ENCODE peak calls at places on chromosomes 16 and 17, in five cellular contexts. L is Caco-2; A is nephron progenitor cell; K is effector memory CD4-positive, alpha-beta T cell; Q is stimulated activated CD4-positive, alpha-beta T cell treated with anti-CD3 and anti-CD28 coated beads, TNF-alpha, amount 100 ng/mL, for 48 hours. J is an unnamed sample.

GRCh38 chr16:89607453-89607852 is 6.0 kb upstream of the DPEP1 start:
- DNase-seq in K (no peak), L (no peak), Q (no peak), A (no peak), J (no peak)

GRCh38 chr17:50258647-50259483 is 15.4 kb upstream of the TMEM92 start:
- DNase-seq in L (no peak), A (no peak), K (no peak), Q (no peak), J (no peak)

GRCh38 chr17:66441012-66441703 is 138.7 kb downstream of the PRKCA start:
- DNase-seq in K (no peak), L (no peak), A (no peak), Q (no peak), J (no peak)

GRCh38 chr16:88533945-88534641 is 36.1 kb upstream of the ZC3H18 start:
- DNase-seq in L (no peak), A (peak), Q (peak), K (peak), J (peak)

GRCh38 chr17:40325156-40326013 is 16.4 kb downstream of the RARA start:
- DNase-seq in A (no peak), L (no peak), Q (no peak), K (no peak), J (peak)

GRCh38 chr17:17229416-17230098 is 7.4 kb downstream of the FLCN start:
- DNase-seq in L (no peak), A (no peak), K (no peak), Q (no peak), J (no peak)

GRCh38 chr16:69405757-69406156 is 18.7 kb upstream of the CYB5B start:
- DNase-seq in K (no peak), A (no peak), L (no peak), Q (no peak), J (no peak)

GRCh38 chr17:362721-363120 is 10.1 kb upstream of the RPH3AL start:
- DNase-seq in A (no peak), L (no peak), K (no peak), Q (no peak), J (no peak)

GRCh38 chr17:83065660-83066542 is 13.5 kb upstream of the METRNL start:
- DNase-seq in K (no peak), L (no peak), Q (no peak), A (no peak), J (peak)

GRCh38 chr16:21083729-21084268 is 66.8 kb downstream of the DNAH3 start:
- DNase-seq in Q (peak), L (peak), K (peak), A (peak), J (peak)

GRCh38 chr16:70482624-70483023 is 28.2 kb downstream of the FCSK start:
- DNase-seq in K (no peak), Q (no peak), L (no peak), A (no peak), J (no peak)

GRCh38 chr16:58814348-58814801 is 80.3 kb upstream of the GOT2 start:
- DNase-seq in L (peak), K (no peak), A (peak), Q (peak), J (peak)

GRCh38 chr17:65055708-65056638 is 567 bp downstream of the GNA13 start:
- DNase-seq in A (peak), K (peak), L (peak), Q (peak), J (peak)

GRCh38 chr16:81473561-81473960 is 29.0 kb downstream of the CMIP start:
- DNase-seq in K (no peak), L (no peak), Q (no peak), A (no peak), J (peak)

GRCh38 chr17:77602062-77602746 is 356.3 kb upstream of the TNRC6C start:
- DNase-seq in K (no peak), A (no peak), L (no peak), Q (no peak), J (peak)

GRCh38 chr16:80231888-80232287 is 308.9 kb upstream of the DYNLRB2 start:
- DNase-seq in L (no peak), K (no peak), A (no peak), Q (peak), J (no peak)

GRCh38 chr17:35569405-35569804 is 8.8 kb upstream of the SLFN14 start:
- DNase-seq in A (no peak), L (no peak), K (no peak), Q (no peak), J (no peak)

GRCh38 chr17:27419156-27419555 is 37.1 kb upstream of the KSR1 start:
- DNase-seq in A (no peak), L (no peak), Q (no peak), K (no peak), J (no peak)

GRCh38 chr16:75248142-75248535 is 3.3 kb downstream of the BCAR1 start:
- DNase-seq in K (no peak), Q (no peak), L (no peak), A (no peak), J (peak)

GRCh38 chr16:49588061-49588460 is 214.5 kb downstream of the C16orf78 start:
- DNase-seq in A (no peak), Q (no peak), K (no peak), L (no peak), J (no peak)

GRCh38 chr17:41973457-41973856 is 6.9 kb downstream of the CNP start:
- DNase-seq in K (no peak), L (no peak), Q (no peak), A (no peak), J (no peak)

GRCh38 chr17:73455050-73455687 is 143.4 kb upstream of the CDC42EP4 start:
- DNase-seq in A (no peak), K (no peak), Q (no peak), L (no peak), J (no peak)

GRCh38 chr17:82052638-82053059 is 951 bp downstream of the GPS1 start:
- DNase-seq in K (no peak), A (no peak), Q (no peak), L (no peak), J (no peak)

GRCh38 chr17:80599546-80600305 is 55.1 kb downstream of the RPTOR start:
- DNase-seq in L (peak), Q (no peak), A (no peak), K (no peak), J (no peak)

GRCh38 chr17:72890711-72891110 is 201.8 kb downstream of the SLC39A11 start:
- DNase-seq in K (no peak), A (no peak), Q (no peak), L (no peak), J (no peak)

GRCh38 chr17:65345261-65346060 is 208.3 kb downstream of the RGS9 start:
- DNase-seq in L (no peak), Q (no peak), K (no peak), A (no peak), J (no peak)

GRCh38 chr17:77074681-77075080 is 66.1 kb upstream of the SEC14L1 start:
- DNase-seq in Q (no peak), K (no peak), A (no peak), L (no peak), J (no peak)

GRCh38 chr16:54164789-54165173 is 121.8 kb downstream of the IRX3 start:
- DNase-seq in A (no peak), L (no peak), Q (no peak), K (no peak), J (no peak)

GRCh38 chr17:16975266-16975651 is 3.3 kb upstream of the TNFRSF13B start:
- DNase-seq in K (no peak), Q (no peak), L (no peak), A (no peak), J (no peak)

GRCh38 chr17:47742319-47743181 is 9.5 kb downstream of the TBX21 start:
- DNase-seq in A (peak), K (no peak), Q (no peak), L (peak), J (no peak)

GRCh38 chr17:43695968-43696865 is 34.5 kb upstream of the MEOX1 start:
- DNase-seq in K (no peak), A (no peak), L (no peak), Q (no peak), J (peak)

GRCh38 chr16:11503566-11503965 is 83.2 kb downstream of the LITAF start:
- DNase-seq in Q (no peak), K (no peak), L (no peak), A (no peak), J (no peak)

GRCh38 chr17:76543482-76544122 is 3.8 kb downstream of the PRCD start:
- DNase-seq in L (no peak), K (no peak), A (no peak), Q (no peak), J (peak)

GRCh38 chr16:84514295-84514873 is 9.9 kb upstream of the MEAK7 start:
- DNase-seq in L (no peak), A (no peak), K (no peak), Q (no peak), J (no peak)

GRCh38 chr17:247767-248166 is 66.3 kb upstream of the DOC2B start:
- DNase-seq in A (no peak), L (no peak), Q (no peak), K (no peak), J (peak)

GRCh38 chr16:50878536-50878935 is 136.7 kb downstream of the CYLD start:
- DNase-seq in Q (no peak), K (no peak), L (no peak), A (no peak), J (no peak)